ENCODE peak calls at places on chromosomes 4 and X, in nine cellular contexts. A is ovary, F is transverse colon, V is IMR-90, M is sigmoid colon, S is endothelial cell of umbilical vein, I is adrenal gland, H is uterus, O is esophagus squamous epithelium. Y is an unnamed sample.

GRCh38 chr4:186725422-186726149 is 1.9 kb upstream of the FAT1 start:
- DNase-seq in A (peak; percentile 75), F (peak; percentile 87), V (peak; percentile 88), M (peak; percentile 90), S (peak; percentile 43), I (peak; percentile 26), H (peak; percentile 72), O (no peak), Y (peak; percentile 84)

GRCh38 chrX:101257448-101258259 is 33.5 kb downstream of the TAF7L start:
- DNase-seq in A (no peak), F (no peak), V (peak; percentile 76), M (no peak), S (no peak), I (no peak), H (no peak), O (no peak), Y (no peak)

GRCh38 chr4:105641876-105642275 is 66.6 kb downstream of the INTS12 start:
- DNase-seq in A (no peak), F (no peak), V (no peak), M (no peak), S (no peak), I (no peak), H (no peak), O (no peak), Y (no peak)

GRCh38 chrX:39835241-39835640 is 262.5 kb downstream of the BCOR start:
- DNase-seq in A (no peak), F (no peak), V (no peak), M (no peak), S (no peak), I (no peak), H (no peak), O (no peak), Y (no peak)

GRCh38 chr4:141573678-141574077 is 62.7 kb upstream of the IL15 start:
- DNase-seq in A (no peak), F (no peak), V (no peak), M (no peak), S (no peak), I (no peak), H (no peak), O (no peak), Y (no peak)

GRCh38 chr4:10117424-10118354 is 1.1 kb upstream of the WDR1 start:
- DNase-seq in A (peak; percentile 68), F (peak; percentile 48), V (no peak), M (peak; percentile 73), S (peak; percentile 58), I (no peak), H (peak; percentile 44), O (no peak), Y (no peak)

GRCh38 chr4:184815046-184815877 is 10.5 kb downstream of the ACSL1 start:
- DNase-seq in A (peak; percentile 67), F (peak; percentile 78), V (peak; percentile 74), M (peak; percentile 89), S (peak; percentile 39), I (peak; percentile 81), H (peak; percentile 81), O (peak; percentile 3), Y (peak; percentile 86)

GRCh38 chr4:77052352-77052751 is 23.4 kb downstream of the CCNI start:
- DNase-seq in A (peak; percentile 41), F (peak; percentile 71), V (peak; percentile 69), M (no peak), S (peak; percentile 58), I (peak; percentile 36), H (no peak), O (no peak), Y (no peak)

GRCh38 chr4:17313194-17313593 is 198.7 kb downstream of the QDPR start:
- DNase-seq in A (no peak), F (no peak), V (no peak), M (no peak), S (peak; percentile 9), I (no peak), H (no peak), O (no peak), Y (no peak)

GRCh38 chrX:110394653-110395052 is 36.0 kb downstream of the RTL9 start:
- DNase-seq in A (no peak), F (no peak), V (peak; percentile 86), M (no peak), S (no peak), I (no peak), H (no peak), O (no peak), Y (no peak)

GRCh38 chrX:119640621-119641020 is 34.4 kb upstream of the NKRF start:
- DNase-seq in A (no peak), F (no peak), V (no peak), M (no peak), S (no peak), I (no peak), H (no peak), O (no peak), Y (no peak)

GRCh38 chrX:139691843-139692505 is 16.0 kb downstream of the MCF2 start:
- DNase-seq in A (no peak), F (no peak), V (no peak), M (no peak), S (peak; percentile 1), I (no peak), H (no peak), O (no peak), Y (no peak)

GRCh38 chr4:26372525-26373172 is 51.8 kb downstream of the RBPJ start:
- DNase-seq in A (no peak), F (no peak), V (peak; percentile 77), M (no peak), S (peak; percentile 68), I (peak; percentile 27), H (no peak), O (no peak), Y (no peak)

GRCh38 chr4:26365537-26366150 is 44.8 kb downstream of the RBPJ start:
- DNase-seq in A (no peak), F (no peak), V (no peak), M (no peak), S (no peak), I (no peak), H (no peak), O (no peak), Y (no peak)

GRCh38 chr4:26372076-26372475 is 51.3 kb downstream of the RBPJ start:
- DNase-seq in A (no peak), F (no peak), V (no peak), M (no peak), S (no peak), I (no peak), H (no peak), O (no peak), Y (no peak)

GRCh38 chr4:26368685-26369084 is 47.9 kb downstream of the RBPJ start:
- DNase-seq in A (no peak), F (no peak), V (no peak), M (no peak), S (no peak), I (no peak), H (no peak), O (no peak), Y (no peak)

GRCh38 chr4:26369132-26370036 is 48.6 kb downstream of the RBPJ start:
- DNase-seq in A (no peak), F (no peak), V (peak; percentile 13), M (no peak), S (no peak), I (no peak), H (no peak), O (no peak), Y (no peak)
- H3K27me3 ChIP-seq in A (no peaks in the 10 kb centered on the region), F (no peaks in the 10 kb centered on the region), V (no peaks in the 10 kb centered on the region), M (no peaks in the 10 kb centered on the region), S (no peaks in the 10 kb centered on the region), I (no peaks in the 10 kb centered on the region), H (no peaks in the 10 kb centered on the region), O (no peaks in the 10 kb centered on the region), Y (no peaks in the 10 kb centered on the region)

GRCh38 chrX:19343462-19344206 is at the start of gene PDHA1:
- DNase-seq in A (peak; percentile 94), F (peak; percentile 95), V (peak; percentile 87), M (peak; percentile 96), S (peak; percentile 92), I (peak; percentile 96), H (peak; percentile 92), O (peak; percentile 64), Y (peak; percentile 93)
- TF ChIP-seq POLR2A in A (peak; percentile 53), F (peak; percentile 86), V (peak; percentile 71), M (peak; percentile 4), S (peak; percentile 73), I (peak; percentile 71), H (peak; percentile 57), O (no peak), Y (peak; percentile 61)

DNA sequence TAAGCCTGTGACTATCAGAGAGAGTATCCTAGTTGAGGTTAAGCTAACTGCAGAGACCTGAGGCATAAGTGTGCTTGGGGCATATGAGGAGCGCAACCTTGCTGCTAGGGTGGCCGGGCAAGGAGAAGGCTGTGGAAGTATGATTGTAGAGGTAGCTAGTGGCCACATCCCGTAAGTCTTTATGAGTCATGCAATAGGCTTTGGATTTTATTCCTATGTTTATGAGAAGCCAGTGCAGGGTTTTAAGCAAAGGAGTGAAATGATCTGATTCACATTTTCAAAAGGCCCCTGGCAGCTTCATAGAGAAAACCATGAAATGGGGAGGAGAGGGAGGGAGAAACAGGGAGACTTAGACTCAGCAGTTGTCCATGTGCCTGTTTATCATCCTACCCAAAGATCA is 92.1 kb upstream of the WDFY3 start:
- DNase-seq in A (no peak), F (no peak), V (peak; percentile 8), M (no peak), S (no peak), I (no peak), H (no peak), O (no peak), Y (no peak)
- H3K27me3 ChIP-seq in A (no peaks in the 10 kb centered on the region), F (no peaks in the 10 kb centered on the region), V (no peaks in the 10 kb centered on the region), M (no peaks in the 10 kb centered on the region), S (peaks cover 11% of the 10 kb centered on the region), I (no peaks in the 10 kb centered on the region), H (no peaks in the 10 kb centered on the region), O (no peaks in the 10 kb centered on the region), Y (no peaks in the 10 kb centered on the region)

GRCh38 chrX:77893713-77894112 is 1.5 kb downstream of the MAGT1 start:
- DNase-seq in A (no peak), F (no peak), V (no peak), M (no peak), S (no peak), I (no peak), H (no peak), O (no peak), Y (no peak)

GRCh38 chrX:77900688-77901087 is 1.4 kb downstream of the COX7B start:
- DNase-seq in A (no peak), F (no peak), V (no peak), M (no peak), S (no peak), I (no peak), H (no peak), O (no peak), Y (no peak)

GRCh38 chrX:77892887-77893286 is 2.3 kb downstream of the MAGT1 start:
- DNase-seq in A (no peak), F (no peak), V (no peak), M (no peak), S (no peak), I (no peak), H (no peak), O (no peak), Y (no peak)

GRCh38 chrX:77899081-77899828 is at the start of gene COX7B:
- DNase-seq in A (peak; percentile 49), F (peak; percentile 75), V (peak; percentile 96), M (peak; percentile 86), S (peak; percentile 94), I (peak; percentile 80), H (peak; percentile 56), O (no peak), Y (no peak)

GRCh38 chrX:77894921-77895886 is at the start of gene MAGT1:
- DNase-seq in A (peak; percentile 91), F (peak; percentile 93), V (peak; percentile 96), M (peak; percentile 98), S (peak; percentile 97), I (peak; percentile 95), H (peak; percentile 89), O (peak; percentile 69), Y (peak; percentile 91)
- TF ChIP-seq POLR2A in A (peak; percentile 80), F (peak; percentile 97), V (peak; percentile 94), M (peak; percentile 77), S (peak; percentile 77), I (peak; percentile 93), H (peak; percentile 76), O (peak; percentile 92), Y (peak; percentile 89)

Y was measured in right lobe of liver.